ENCODE peak calls at places on chromosome 10, in seven cellular contexts. G, K, A, U, R, J and T are unnamed samples.

GRCh38 chr10:28359334-28359733 is 56.5 kb upstream of the MPP7 start:
- DNase-seq in U (no peak), G (no peak), A (peak), K (peak), J (no peak), R (no peak), T (no peak)

GRCh38 chr10:78491812-78492211 is 458.1 kb downstream of the RPS24 start:
- DNase-seq in U (no peak), J (no peak), K (no peak), R (peak), G (no peak), A (no peak), T (no peak)

GRCh38 chr10:119263966-119264621 is 56.7 kb downstream of the GRK5 start:
- DNase-seq in A (no peak), R (no peak), J (no peak), U (no peak), K (no peak), G (no peak), T (no peak)

GRCh38 chr10:72322280-72323058 is 32.2 kb downstream of the DNAJB12 start:
- DNase-seq in K (peak), G (no peak), J (no peak), U (peak), R (no peak), A (peak), T (no peak)

GRCh38 chr10:113431807-113432206 is 121.0 kb upstream of the HABP2 start:
- DNase-seq in K (no peak), U (no peak), G (no peak), A (no peak), R (no peak), J (no peak), T (no peak)

GRCh38 chr10:126459032-126459831 is 71.0 kb upstream of the ADAM12 start:
- DNase-seq in U (peak), J (peak), R (peak), A (peak), G (no peak), K (peak), T (no peak)

GRCh38 chr10:16901102-16901501 is 83.9 kb upstream of the RSU1 start:
- DNase-seq in R (no peak), A (no peak), G (peak), U (no peak), K (no peak), J (no peak), T (no peak)

GRCh38 chr10:30413996-30414576 is 19.9 kb upstream of the MAP3K8 start:
- DNase-seq in R (peak), J (no peak), U (peak), G (no peak), K (peak), A (peak), T (no peak)

GRCh38 chr10:36725581-36726520 is 399.5 kb upstream of the ANKRD30A start:
- DNase-seq in G (peak), A (peak), K (peak), R (peak), J (peak), U (peak), T (peak)

GRCh38 chr10:11328264-11329054 is 283.0 kb downstream of the USP6NL start:
- DNase-seq in K (no peak), G (no peak), A (peak), J (peak), U (no peak), R (no peak), T (no peak)

GRCh38 chr10:97020452-97021400 is 165.0 kb downstream of the SLIT1 start:
- DNase-seq in R (no peak), J (no peak), U (no peak), K (no peak), A (no peak), G (no peak), T (peak)

GRCh38 chr10:11757452-11757819 is 15.3 kb downstream of the ECHDC3 start:
- DNase-seq in J (no peak), G (no peak), K (no peak), U (peak), A (peak), R (peak), T (no peak)

GRCh38 chr10:101464518-101465085 is 110.6 kb downstream of the BTRC start:
- DNase-seq in A (no peak), G (no peak), R (no peak), J (no peak), U (no peak), K (no peak), T (no peak)

GRCh38 chr10:93221171-93221496 is 147.4 kb downstream of the CYP26A1 start:
- DNase-seq in U (no peak), A (no peak), K (no peak), R (no peak), G (no peak), J (no peak), T (no peak)

GRCh38 chr10:103154464-103155299 is 38.4 kb downstream of the NT5C2 start:
- DNase-seq in J (no peak), G (no peak), R (no peak), K (peak), A (peak), U (peak), T (no peak)

GRCh38 chr10:137606-138005 is 2.4 kb downstream of the ZMYND11 start:
- DNase-seq in K (no peak), R (peak), G (no peak), J (no peak), A (no peak), U (no peak), T (no peak)

GRCh38 chr10:24722676-24723385 is 856 bp downstream of the ARHGAP21 start:
- DNase-seq in J (peak), K (peak), G (peak), A (peak), U (peak), R (peak), T (peak)

GRCh38 chr10:124939290-124939689 is 2.6 kb upstream of the ZRANB1 start:
- DNase-seq in G (no peak), J (no peak), R (no peak), A (no peak), U (no peak), K (no peak), T (no peak)

GRCh38 chr10:71158902-71159301 is 53.5 kb upstream of the UNC5B start:
- DNase-seq in A (no peak), J (no peak), U (no peak), G (no peak), R (no peak), K (no peak), T (no peak)

GRCh38 chr10:102814873-102815661 is 22.1 kb downstream of the CYP17A1 start:
- DNase-seq in U (peak), R (peak), G (peak), K (no peak), J (no peak), A (peak), T (no peak)

GRCh38 chr10:102712089-102712488 is 2.1 kb downstream of the ARL3 start:
- DNase-seq in G (no peak), K (no peak), R (no peak), A (no peak), U (no peak), J (no peak), T (no peak)

GRCh38 chr10:114029655-114030054 is 14.0 kb upstream of the ADRB1 start:
- DNase-seq in A (no peak), K (no peak), G (no peak), U (no peak), R (no peak), J (no peak), T (no peak)

GRCh38 chr10:5812283-5813090 is 747 bp downstream of the GDI2 start:
- DNase-seq in G (no peak), K (peak), J (peak), A (peak), R (no peak), U (peak), T (peak)

GRCh38 chr10:14433147-14433546 is 102.4 kb upstream of the FRMD4A start:
- DNase-seq in A (no peak), U (no peak), G (no peak), R (no peak), K (no peak), J (no peak), T (no peak)

GRCh38 chr10:14659626-14660196 is 115.0 kb downstream of the FAM107B start:
- DNase-seq in R (no peak), A (peak), J (no peak), G (no peak), K (no peak), U (no peak), T (no peak)

GRCh38 chr10:3045471-3046209 is 21.7 kb upstream of the PFKP start:
- DNase-seq in R (peak), G (peak), A (peak), K (peak), U (peak), J (peak), T (peak)

GRCh38 chr10:18340496-18341051 is 200.3 kb downstream of the CACNB2 start:
- DNase-seq in A (peak), R (peak), U (no peak), G (no peak), K (peak), J (no peak), T (no peak)

GRCh38 chr10:2619472-2619871 is 447.9 kb upstream of the PFKP start:
- DNase-seq in K (peak), A (no peak), G (no peak), J (no peak), U (peak), R (no peak), T (no peak)

GRCh38 chr10:22294694-22295093 is 21.5 kb upstream of the COMMD3 start:
- DNase-seq in G (no peak), J (no peak), U (no peak), R (no peak), A (no peak), K (no peak), T (no peak)

DNA sequence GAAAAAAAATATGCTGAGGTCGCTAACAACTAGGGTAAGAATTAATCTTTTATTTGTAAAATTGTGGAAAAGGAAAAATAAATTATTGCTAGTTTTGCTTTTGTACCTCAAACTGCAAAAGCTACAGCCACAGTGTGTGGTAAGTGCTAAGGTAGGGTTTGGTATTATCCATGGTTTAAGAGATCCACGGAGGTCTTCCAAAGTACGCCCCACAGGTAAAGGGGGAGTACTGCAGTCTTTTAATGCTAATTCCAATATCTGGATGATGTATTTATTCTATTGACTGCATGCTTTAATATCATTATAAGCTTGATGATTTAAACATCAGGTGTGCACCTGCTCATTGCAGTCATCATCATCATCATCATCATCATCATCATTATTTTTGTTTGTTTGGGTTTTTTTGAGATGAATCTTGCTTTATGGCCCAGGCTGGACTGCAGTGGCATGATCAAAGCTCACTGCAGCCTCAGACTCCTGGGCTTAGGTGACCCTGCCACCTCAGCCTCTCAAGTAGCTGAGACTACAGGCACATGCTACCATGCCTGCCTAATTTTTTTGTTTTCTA is 38.4 kb upstream of the BMS1 start:
- DNase-seq in R (no peak), G (no peak), K (no peak), J (no peak), A (no peak), U (no peak), T (no peak)
- H2AK5ac ChIP-seq in R (no peak), G (no peak), K (no peak), J (no peak), A (no peak), U (no peak), T (no peak)

GRCh38 chr10:120286280-120286679 is 170.7 kb upstream of the PLPP4 start:
- DNase-seq in G (no peak), K (no peak), R (no peak), U (no peak), A (no peak), J (no peak), T (no peak)
- H3K18ac ChIP-seq in G (peak), K (no peak), R (no peak), U (no peak), A (no peak), J (no peak), T (no peak)

GRCh38 chr10:63681965-63682704 is 160.9 kb downstream of the REEP3 start:
- DNase-seq in U (peak), A (peak), G (no peak), R (peak), J (no peak), K (no peak), T (no peak)
- H2AK5ac ChIP-seq in U (no peak), A (no peak), G (no peak), R (no peak), J (no peak), K (no peak), T (no peak)

GRCh38 chr10:45058580-45058979 is 57.9 kb downstream of the ZNF22 start:
- DNase-seq in K (no peak), G (no peak), A (no peak), U (no peak), R (no peak), J (no peak), T (no peak)
- H3K18ac ChIP-seq in K (no peak), G (no peak), A (no peak), U (no peak), R (no peak), J (no peak), T (no peak)